ENCODE peak calls at places on chromosomes 4 and X, in eight cellular contexts. T, H, G, L, B, F, J and A are unnamed samples.
A peak's percentile ranks its signal among the peaks of the same experiment; 100 is the strongest.

GRCh38 chr4:188941524-188942109 is 802.4 kb downstream of the TRIML1 start:
- DNase-seq in J (no peak), L (no peak), B (no peak), H (no peak), G (no peak), F (no peak), T (peak; percentile 6), A (peak; percentile 5)

GRCh38 chr4:10667651-10668341 is 16.8 kb downstream of the CLNK start:
- DNase-seq in G (no peak), L (no peak), H (no peak), F (no peak), B (no peak), T (peak; percentile 3), J (peak; percentile 20), A (no peak)

GRCh38 chr4:48193921-48194320 is 59.9 kb upstream of the TXK start:
- DNase-seq in L (no peak), G (no peak), H (no peak), F (no peak), B (no peak), T (no peak), J (no peak), A (no peak)

GRCh38 chrX:39899876-39900787 is 197.6 kb downstream of the BCOR start:
- DNase-seq in T (peak; percentile 72), F (no peak), H (no peak), G (no peak), J (no peak), B (no peak), L (no peak), A (no peak)

GRCh38 chrX:7946960-7947359 is 19.7 kb upstream of the PNPLA4 start:
- DNase-seq in B (no peak), G (no peak), F (no peak), T (no peak), J (no peak), H (no peak), L (no peak), A (no peak)

GRCh38 chrX:79506001-79506400 is 138.9 kb upstream of the ITM2A start:
- DNase-seq in J (no peak), H (no peak), G (no peak), L (no peak), B (no peak), T (no peak), F (no peak), A (no peak)

GRCh38 chrX:49106930-49107329 is 16.6 kb downstream of the GPKOW start:
- DNase-seq in B (peak; percentile 20), J (no peak), H (no peak), F (no peak), L (no peak), T (peak; percentile 60), G (no peak), A (no peak)

GRCh38 chr4:105145913-105146285 is 777 bp upstream of the TET2 start:
- DNase-seq in H (peak; percentile 48), J (no peak), L (no peak), F (peak; percentile 17), B (peak; percentile 58), G (peak; percentile 38), T (peak; percentile 9), A (no peak)

GRCh38 chr4:139550724-139551429 is 5.1 kb downstream of the SETD7 start:
- DNase-seq in J (no peak), F (no peak), G (no peak), L (no peak), T (no peak), H (no peak), B (no peak), A (no peak)

GRCh38 chr4:55824865-55825264 is 5.3 kb downstream of the EXOC1L start:
- DNase-seq in L (no peak), T (no peak), B (no peak), H (no peak), F (no peak), G (no peak), J (no peak), A (no peak)

GRCh38 chr4:153798436-153798835 is 9.6 kb upstream of the SFRP2 start:
- DNase-seq in B (no peak), J (no peak), F (no peak), G (no peak), T (no peak), H (no peak), L (no peak), A (no peak)

GRCh38 chr4:52059372-52059771 is 8.3 kb downstream of the SPATA18 start:
- DNase-seq in H (no peak), B (no peak), G (no peak), F (no peak), L (no peak), J (no peak), T (no peak), A (peak; percentile 46)

GRCh38 chrX:9064694-9065093 is 30.8 kb upstream of the FAM9B start:
- DNase-seq in L (no peak), J (no peak), B (no peak), F (no peak), T (no peak), G (no peak), H (no peak), A (no peak)

GRCh38 chr4:186693159-186693815 is 30.4 kb downstream of the FAT1 start:
- DNase-seq in L (no peak), J (peak; percentile 65), G (no peak), T (no peak), B (peak; percentile 30), F (no peak), H (no peak), A (peak; percentile 35)

GRCh38 chr4:152676052-152676854 is 3.5 kb downstream of the TMEM154 start:
- DNase-seq in B (no peak), G (no peak), L (no peak), F (no peak), J (no peak), T (no peak), H (no peak), A (no peak)

GRCh38 chr4:114653675-114654074 is 55.1 kb downstream of the UGT8 start:
- DNase-seq in L (no peak), T (no peak), J (no peak), G (no peak), F (no peak), H (no peak), B (no peak), A (no peak)

GRCh38 chr4:10982305-10982704 is 297.7 kb upstream of the CLNK start:
- DNase-seq in H (no peak), G (no peak), T (no peak), J (no peak), B (no peak), F (no peak), L (no peak), A (no peak)

GRCh38 chr4:96753216-96753615 is 913.3 kb downstream of the PDHA2 start:
- DNase-seq in H (no peak), J (no peak), F (no peak), T (no peak), L (no peak), G (no peak), B (no peak), A (no peak)

GRCh38 chr4:101621120-101621519 is 169.4 kb upstream of the BANK1 start:
- DNase-seq in G (no peak), L (no peak), F (no peak), J (no peak), T (no peak), B (no peak), H (no peak), A (no peak)

GRCh38 chr4:119733431-119733830 is 104.8 kb upstream of the PDE5A start:
- DNase-seq in G (no peak), L (no peak), F (no peak), J (no peak), B (no peak), H (no peak), T (no peak), A (no peak)

GRCh38 chr4:30380404-30380998 is 339.7 kb upstream of the PCDH7 start:
- DNase-seq in G (no peak), H (no peak), L (no peak), J (peak; percentile 0), B (no peak), F (no peak), T (peak; percentile 73), A (peak; percentile 54)

GRCh38 chr4:159146007-159146330 is 43.1 kb downstream of the RAPGEF2 start:
- DNase-seq in B (no peak), L (no peak), J (no peak), T (no peak), H (no peak), F (no peak), G (no peak), A (no peak)

GRCh38 chrX:145843196-145843595 is 25.6 kb downstream of the SLITRK2 start:
- DNase-seq in B (peak; percentile 14), H (no peak), L (no peak), J (no peak), T (no peak), F (no peak), G (no peak), A (no peak)

GRCh38 chr4:108849611-108850406 is 87.0 kb upstream of the ETNPPL start:
- DNase-seq in T (no peak), B (no peak), L (no peak), H (no peak), J (no peak), G (no peak), F (no peak), A (no peak)